ENCODE peak calls at places on chromosomes 12 and 14, in four cellular contexts. X is RWPE1, H is foreskin fibroblast, T is heart right ventricle. I is an unnamed sample.

GRCh38 chr12:19273482-19274330 is 144.2 kb downstream of the PLEKHA5 start:
- DNase-seq in X (peak; percentile 77), H (peak; percentile 96), T (peak; percentile 64), I (peak; percentile 95)

GRCh38 chr12:27332407-27333310 is at the start of gene BMAL2:
- DNase-seq in X (peak; percentile 29), H (peak; percentile 75), T (peak; percentile 46), I (peak; percentile 36)

GRCh38 chr14:32711103-32711680 is 227.5 kb upstream of the NPAS3 start:
- DNase-seq in X (peak; percentile 37), H (peak; percentile 73), T (no peak), I (peak; percentile 56)

GRCh38 chr12:120515496-120515895 is 13.5 kb downstream of the COQ5 start:
- DNase-seq in X (no peak), H (no peak), T (no peak), I (no peak)

GRCh38 chr12:128178971-128179370 is 88.0 kb upstream of the TMEM132C start:
- DNase-seq in X (peak; percentile 30), H (no peak), T (no peak), I (peak; percentile 36)

GRCh38 chr14:89669209-89669608 is 252.2 kb upstream of the FOXN3 start:
- DNase-seq in X (no peak), H (no peak), T (no peak), I (no peak)

GRCh38 chr12:89160716-89161123 is 191.6 kb downstream of the DUSP6 start:
- DNase-seq in X (peak; percentile 71), H (peak; percentile 94), T (peak; percentile 31), I (peak; percentile 90)

GRCh38 chr12:66662179-66662578 is 16.7 kb downstream of the GRIP1 start:
- DNase-seq in X (peak; percentile 22), H (peak; percentile 11), T (no peak), I (no peak)

GRCh38 chr12:94091624-94092023 is 56.8 kb upstream of the PLXNC1 start:
- DNase-seq in X (no peak), H (no peak), T (no peak), I (no peak)

GRCh38 chr12:51505363-51505762 is 80.7 kb downstream of the SLC4A8 start:
- DNase-seq in X (no peak), H (peak; percentile 12), T (no peak), I (no peak)

GRCh38 chr12:110600254-110600653 is 13.7 kb upstream of the TCTN1 start:
- DNase-seq in X (peak; percentile 58), H (peak; percentile 70), T (no peak), I (peak; percentile 68)

GRCh38 chr14:106551265-106551664 is 1024.9 kb downstream of the TMEM121 start:
- DNase-seq in X (no peak), H (no peak), T (no peak), I (peak; percentile 11)

GRCh38 chr12:52673216-52673615 is 7.0 kb downstream of the KRT1 start:
- DNase-seq in X (no peak), H (no peak), T (no peak), I (no peak)

GRCh38 chr12:53949631-53950440 is 4.9 kb upstream of the HOXC12 start:
- DNase-seq in X (no peak), H (no peak), T (no peak), I (no peak)

GRCh38 chr12:54213084-54213483 is 24.3 kb upstream of the SMUG1 start:
- DNase-seq in X (no peak), H (peak; percentile 34), T (no peak), I (no peak)

GRCh38 chr14:80658733-80659132 is 282.8 kb downstream of the CEP128 start:
- DNase-seq in X (no peak), H (no peak), T (no peak), I (no peak)

GRCh38 chr14:65333926-65334687 is 78.4 kb upstream of the FUT8 start:
- DNase-seq in X (no peak), H (peak; percentile 89), T (peak; percentile 15), I (no peak)

GRCh38 chr14:22491683-22492483 is 97.1 kb downstream of the DAD1 start:
- DNase-seq in X (no peak), H (no peak), T (no peak), I (no peak)

GRCh38 chr14:68686724-68687123 is 106.1 kb downstream of the ZFP36L1 start:
- DNase-seq in X (no peak), H (no peak), T (no peak), I (no peak)

GRCh38 chr12:13152281-13152680 is 44.2 kb upstream of the EMP1 start:
- DNase-seq in X (no peak), H (peak; percentile 68), T (peak; percentile 42), I (no peak)

GRCh38 chr12:130018614-130019013 is 114.8 kb upstream of the TMEM132D start:
- DNase-seq in X (no peak), H (no peak), T (no peak), I (no peak)

GRCh38 chr12:126588586-126589249 is 1523.5 kb downstream of the AACS start:
- DNase-seq in X (no peak), H (no peak), T (no peak), I (no peak)

GRCh38 chr14:102505775-102506598 is 3.6 kb downstream of the ANKRD9 start:
- DNase-seq in X (no peak), H (no peak), T (no peak), I (no peak)

GRCh38 chr12:127528576-127528975 is 738.4 kb upstream of the TMEM132C start:
- DNase-seq in X (no peak), H (no peak), T (no peak), I (no peak)

GRCh38 chr12:71415336-71416231 is 24.0 kb upstream of the LGR5 start:
- DNase-seq in X (peak; percentile 43), H (peak; percentile 76), T (no peak), I (peak; percentile 72)

GRCh38 chr14:29236401-29236800 is 469.8 kb downstream of the FOXG1 start:
- DNase-seq in X (no peak), H (peak; percentile 24), T (no peak), I (no peak)

GRCh38 chr12:21939435-21939834 is 1.8 kb downstream of the ABCC9 start:
- DNase-seq in X (no peak), H (no peak), T (no peak), I (no peak)

GRCh38 chr12:91628656-91629055 is 446.0 kb upstream of the DCN start:
- DNase-seq in X (no peak), H (no peak), T (no peak), I (no peak)

GRCh38 chr12:100576311-100577036 is 3.0 kb downstream of the GAS2L3 start:
- DNase-seq in X (peak; percentile 69), H (peak; percentile 88), T (no peak), I (peak; percentile 76)

GRCh38 chr14:88468396-88468795 is 82.9 kb downstream of the SPATA7 start:
- DNase-seq in X (peak; percentile 26), H (peak; percentile 80), T (no peak), I (peak; percentile 20)

GRCh38 chr14:49640540-49641417 is 5.7 kb upstream of the DNAAF2 start:
- DNase-seq in X (no peak), H (no peak), T (no peak), I (no peak)

GRCh38 chr12:106633451-106633823 is 50.6 kb downstream of the RFX4 start:
- DNase-seq in X (no peak), H (no peak), T (no peak), I (no peak)

GRCh38 chr14:98198385-98198784 is 1073.6 kb downstream of the BCL11B start:
- DNase-seq in X (no peak), H (no peak), T (no peak), I (no peak)

GRCh38 chr12:6605425-6606330 is 1.5 kb downstream of the CHD4 start:
- DNase-seq in X (peak; percentile 33), H (peak; percentile 52), T (no peak), I (peak; percentile 59)

DNA sequence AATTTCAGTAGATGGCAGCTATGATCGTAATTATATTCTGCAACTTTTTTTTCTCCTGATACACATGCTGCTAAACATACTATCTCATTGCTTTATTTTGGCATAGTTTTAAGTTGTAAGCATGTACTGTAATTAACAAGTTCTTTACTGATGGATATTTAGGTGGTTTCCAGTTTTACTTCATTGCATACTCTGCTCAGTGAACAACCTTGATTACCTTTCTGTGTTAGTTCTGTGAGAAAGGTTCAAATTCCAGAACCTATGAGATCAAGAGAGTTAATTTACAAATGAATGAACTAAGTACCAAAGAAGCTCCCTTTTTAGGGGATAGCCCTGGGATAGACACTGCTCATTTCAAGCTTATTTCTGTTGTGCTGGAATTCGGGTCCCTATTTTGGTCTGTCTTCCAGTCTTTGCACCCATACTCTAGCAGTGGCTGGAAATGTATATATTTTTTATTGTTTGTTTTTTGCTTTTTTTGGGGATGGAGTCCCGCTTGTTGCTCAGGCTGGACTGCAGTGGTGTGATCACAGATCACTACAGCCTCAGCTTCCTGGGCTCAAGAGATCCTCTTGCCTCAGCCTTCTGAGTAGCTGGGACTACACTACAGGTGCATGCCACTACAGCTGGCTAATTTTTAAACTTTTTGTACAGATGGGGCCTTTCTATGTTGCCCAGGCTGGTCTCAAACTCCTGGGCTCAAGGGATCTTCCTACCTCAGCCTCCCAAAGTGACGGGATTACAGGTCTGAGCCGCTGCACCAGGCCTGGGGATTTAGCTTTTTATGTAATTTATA is 10.6 kb downstream of the PAPOLA start:
- DNase-seq in X (no peak), H (no peak), T (no peak), I (no peak)
- TF ChIP-seq CTCF in X (no peak), H (no peak), T (no peak), I (no peak)

GRCh38 chr12:77932216-77932615 is 101.5 kb downstream of the NAV3 start:
- DNase-seq in X (no peak), H (no peak), T (no peak), I (no peak)
- TF ChIP-seq CTCF in X (no peak), H (no peak), T (no peak), I (no peak)

GRCh38 chr12:46135750-46136149 is 133.1 kb downstream of the SLC38A1 start:
- DNase-seq in X (no peak), H (no peak), T (no peak), I (no peak)

GRCh38 chr12:46134852-46135251 is 134.0 kb downstream of the SLC38A1 start:
- DNase-seq in X (no peak), H (no peak), T (no peak), I (no peak)

GRCh38 chr12:46134205-46134811 is 134.5 kb downstream of the SLC38A1 start:
- DNase-seq in X (no peak), H (no peak), T (no peak), I (no peak)

GRCh38 chr12:46133751-46134150 is 135.1 kb downstream of the SLC38A1 start:
- DNase-seq in X (no peak), H (no peak), T (no peak), I (peak; percentile 22)

GRCh38 chr12:46131729-46132128 is 137.1 kb downstream of the SLC38A1 start:
- DNase-seq in X (no peak), H (peak; percentile 8), T (no peak), I (no peak)
- TF ChIP-seq CTCF in X (no peak), H (peak; percentile 6), T (no peak), I (no peak)

DNA sequence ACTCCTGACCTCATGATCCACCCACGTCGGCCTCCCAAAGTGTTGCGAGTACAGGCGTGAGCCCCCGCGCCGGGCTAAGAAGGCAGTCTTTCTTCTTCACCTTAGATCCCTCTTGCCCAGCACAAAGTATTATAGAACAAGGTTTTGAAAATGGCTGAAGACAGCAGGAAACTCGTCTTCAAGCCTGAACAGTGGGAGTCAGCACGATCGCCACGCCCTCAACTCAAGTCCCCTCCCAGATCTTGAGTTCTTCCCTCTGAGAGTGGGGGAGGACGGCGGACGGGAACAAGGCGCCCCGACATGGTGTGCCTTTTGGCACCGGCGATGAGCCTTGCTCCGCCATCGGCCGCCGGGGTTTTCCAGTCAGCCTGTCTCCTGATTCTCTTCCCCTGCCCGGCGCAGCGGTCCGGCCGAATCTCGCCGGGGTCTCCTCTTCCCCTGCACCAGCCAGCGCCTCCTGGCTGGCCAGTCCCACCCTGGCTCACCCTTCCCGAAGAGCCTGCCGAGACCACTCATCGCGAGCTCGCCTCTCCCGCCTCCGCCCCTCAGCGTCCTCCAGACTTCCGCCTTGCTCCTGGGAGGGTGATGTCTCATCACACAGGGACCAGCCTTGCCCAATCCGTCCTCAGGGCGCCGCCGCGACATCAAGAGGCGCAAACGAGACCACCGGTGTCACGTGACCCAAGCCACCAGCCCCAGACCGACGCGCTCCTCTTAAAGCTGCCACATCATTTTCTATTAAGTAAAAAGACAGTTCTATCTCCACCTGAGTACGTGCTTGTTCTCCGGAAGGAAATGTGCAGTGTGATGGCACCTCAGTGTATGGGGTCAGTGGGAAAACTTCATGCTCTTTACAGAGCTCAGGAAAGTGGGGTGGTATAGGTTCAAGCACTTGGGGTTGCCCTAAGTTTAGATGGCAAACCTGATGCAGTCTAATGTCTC is at the start of gene CHMP4A:
- DNase-seq in X (peak; percentile 97), H (peak; percentile 100), T (peak; percentile 95), I (peak; percentile 98)
- TF ChIP-seq CTCF in X (no peak), H (peak; percentile 27), T (peak; percentile 8), I (no peak)

I was measured in MCF 10A.